ENCODE peak calls at places on chromosomes 12 and 14, in four cellular contexts. Z is GM23248, P is tibial artery, B is H7. M is an unnamed sample.

GRCh38 chr14:57078054-57078453 is 190.7 kb downstream of the EXOC5 start:
- DNase-seq in B (no peak), Z (no peak), P (no peak), M (no peak)

GRCh38 chr14:23829736-23830474 is 123.7 kb upstream of the DHRS4 start:
- DNase-seq in P (no peak), B (no peak), Z (peak; percentile 96), M (peak; percentile 21)

GRCh38 chr12:3536096-3536875 is 45.3 kb downstream of the PRMT8 start:
- DNase-seq in B (no peak), P (no peak), Z (no peak), M (no peak)

GRCh38 chr12:124896461-124896860 is 18.0 kb downstream of the UBC start:
- DNase-seq in B (no peak), P (no peak), Z (no peak), M (no peak)

GRCh38 chr14:73223049-73223448 is 14.3 kb upstream of the PAPLN start:
- DNase-seq in B (peak; percentile 42), P (no peak), Z (peak; percentile 72), M (no peak)

GRCh38 chr14:31265701-31266398 is 58.3 kb upstream of the HECTD1 start:
- DNase-seq in B (no peak), Z (peak; percentile 66), P (no peak), M (no peak)

GRCh38 chr12:12086331-12086730 is 15.6 kb downstream of the BCL2L14 start:
- DNase-seq in Z (no peak), P (no peak), B (no peak), M (no peak)

GRCh38 chr12:104064842-104065441 is 611 bp downstream of the HCFC2 start:
- DNase-seq in B (peak; percentile 52), P (no peak), Z (peak; percentile 65), M (no peak)

GRCh38 chr12:1083086-1083887 is 92.3 kb downstream of the ERC1 start:
- DNase-seq in B (no peak), P (no peak), Z (no peak), M (no peak)

GRCh38 chr14:84468153-84468552 is 1061.8 kb upstream of the FLRT2 start:
- DNase-seq in Z (no peak), B (no peak), P (no peak), M (no peak)

GRCh38 chr12:106051853-106052531 is 86.8 kb downstream of the NUAK1 start:
- DNase-seq in P (no peak), Z (peak; percentile 46), B (no peak), M (no peak)

GRCh38 chr12:12505544-12506501 is 56.8 kb downstream of the DUSP16 start:
- DNase-seq in P (no peak), Z (peak; percentile 89), B (no peak), M (no peak)

GRCh38 chr12:57236224-57236924 is 6.9 kb downstream of the SHMT2 start:
- DNase-seq in B (peak; percentile 85), Z (peak; percentile 40), P (no peak), M (no peak)

GRCh38 chr14:32407170-32407569 is 78.1 kb downstream of the AKAP6 start:
- DNase-seq in P (no peak), Z (no peak), B (no peak), M (no peak)

GRCh38 chr12:95231190-95231589 is 13.6 kb downstream of the VEZT start:
- DNase-seq in B (no peak), P (no peak), Z (peak; percentile 34), M (no peak)

GRCh38 chr12:27193106-27193505 is 51.0 kb upstream of the STK38L start:
- DNase-seq in P (no peak), B (no peak), Z (peak; percentile 71), M (no peak)

GRCh38 chr12:11202811-11203210 is 16.1 kb upstream of the TAS2R42 start:
- DNase-seq in Z (peak; percentile 52), B (no peak), P (no peak), M (no peak)

GRCh38 chr14:72599579-72600470 is 294.1 kb downstream of the DPF3 start:
- DNase-seq in P (no peak), B (peak; percentile 60), Z (no peak), M (no peak)

GRCh38 chr12:131674373-131674772 is 36.5 kb upstream of the SFSWAP start:
- DNase-seq in Z (no peak), P (peak; percentile 35), B (no peak), M (no peak)

GRCh38 chr12:86600664-86601231 is 344.6 kb upstream of the MGAT4C start:
- DNase-seq in P (peak; percentile 54), B (peak; percentile 1), Z (no peak), M (no peak)

GRCh38 chr12:4891866-4892265 is 17.8 kb upstream of the KCNA1 start:
- DNase-seq in P (no peak), B (no peak), Z (no peak), M (no peak)

GRCh38 chr12:75212072-75212471 is 2.4 kb upstream of the KCNC2 start:
- DNase-seq in B (no peak), P (no peak), Z (no peak), M (no peak)

GRCh38 chr12:40583743-40584142 is 108.5 kb upstream of the CNTN1 start:
- DNase-seq in P (no peak), B (no peak), Z (no peak), M (no peak)

GRCh38 chr14:76022991-76023390 is 37.4 kb downstream of the IFT43 start:
- DNase-seq in B (no peak), P (no peak), Z (no peak), M (no peak)

GRCh38 chr14:105314287-105315185 is at the start of gene PACS2:
- DNase-seq in Z (peak; percentile 94), B (peak; percentile 100), P (peak; percentile 86), M (peak; percentile 75)

GRCh38 chr14:99592933-99593753 is 10.9 kb downstream of the CCDC85C start:
- DNase-seq in P (no peak), Z (no peak), B (peak; percentile 79), M (no peak)

GRCh38 chr14:57382283-57382682 is 8.1 kb upstream of the NAA30 start:
- DNase-seq in B (no peak), P (no peak), Z (peak; percentile 94), M (no peak)

GRCh38 chr14:70955543-70956480 is 48.6 kb downstream of the PCNX1 start:
- DNase-seq in B (no peak), Z (peak; percentile 64), P (no peak), M (no peak)

GRCh38 chr12:66028388-66028787 is 102.2 kb downstream of the LLPH start:
- DNase-seq in B (no peak), P (no peak), Z (no peak), M (no peak)

GRCh38 chr14:98754343-98755025 is 517.5 kb downstream of the BCL11B start:
- DNase-seq in Z (no peak), B (no peak), P (no peak), M (no peak)

GRCh38 chr12:22610148-22610547 is 14.8 kb upstream of the ETNK1 start:
- DNase-seq in B (no peak), P (no peak), Z (no peak), M (no peak)

GRCh38 chr14:72839351-72839750 is 54.5 kb downstream of the DPF3 start:
- DNase-seq in B (no peak), Z (no peak), P (no peak), M (no peak)

GRCh38 chr14:50083467-50084337 is 32.7 kb downstream of the VCPKMT start:
- DNase-seq in B (no peak), P (no peak), Z (no peak), M (no peak)

DNA sequence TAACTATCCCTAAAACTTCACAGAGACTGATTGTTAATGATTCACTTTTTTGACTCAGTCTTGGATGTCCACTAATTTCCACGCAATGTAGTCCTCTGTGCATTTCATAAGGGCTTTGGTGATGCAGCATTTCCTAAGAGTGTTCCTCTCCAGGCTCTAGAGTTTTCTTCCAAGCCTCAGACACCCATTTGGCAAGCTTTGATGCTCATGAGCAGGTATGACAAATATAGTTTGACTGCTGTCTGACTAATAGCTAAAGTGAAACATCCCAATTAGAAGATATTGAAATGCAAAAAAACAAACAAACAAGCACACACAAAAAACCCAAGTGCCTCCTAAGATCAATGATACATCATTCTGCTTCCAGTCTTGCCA is 1.5 kb upstream of the VAMP1 start:
- DNase-seq in B (no peak), P (no peak), Z (peak; percentile 95), M (no peak)
- H3K36me3 ChIP-seq in B (no peaks in the 10 kb centered on the region), P (no peaks in the 10 kb centered on the region), Z (no peaks in the 10 kb centered on the region), M (no peaks in the 10 kb centered on the region)

GRCh38 chr12:123754041-123754757 is 7.9 kb upstream of the DNAH10 start:
- DNase-seq in Z (no peak), B (no peak), P (no peak), M (no peak)
- H3K36me3 ChIP-seq in Z (peaks cover 19% of the 10 kb centered on the region), B (peaks cover 26% of the 10 kb centered on the region), P (peaks cover 67% of the 10 kb centered on the region), M (no peaks in the 10 kb centered on the region)

GRCh38 chr12:122046145-122046544 is 24.5 kb downstream of the BCL7A start:
- DNase-seq in Z (no peak), P (no peak), B (no peak), M (no peak)

GRCh38 chr12:122045262-122045661 is 23.6 kb downstream of the BCL7A start:
- DNase-seq in P (no peak), B (no peak), Z (no peak), M (no peak)

GRCh38 chr12:122050706-122051105 is 27.9 kb upstream of the MLXIP start:
- DNase-seq in Z (no peak), B (no peak), P (no peak), M (no peak)

GRCh38 chr12:122049827-122050226 is 28.1 kb downstream of the BCL7A start:
- DNase-seq in P (no peak), B (no peak), Z (no peak), M (no peak)

DNA sequence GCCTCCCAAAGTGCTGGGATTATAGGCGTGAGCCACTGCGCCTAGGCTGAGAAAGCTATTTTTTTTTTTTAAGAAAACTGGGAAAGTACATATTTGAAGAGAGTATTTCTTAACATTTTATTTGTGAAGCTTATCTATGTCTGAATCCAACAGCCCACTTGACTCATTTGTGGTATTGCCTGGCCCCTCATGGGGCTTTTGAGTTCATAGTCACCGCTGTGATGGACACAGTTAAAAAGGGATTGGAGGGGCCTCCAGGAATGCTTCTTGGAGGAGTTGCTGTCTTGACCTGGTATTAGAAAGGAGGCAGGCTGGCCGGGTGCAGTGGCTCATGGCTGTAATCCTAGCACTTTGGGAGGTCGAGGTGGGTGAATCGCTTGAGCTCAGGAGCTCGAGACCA is 26.5 kb downstream of the BCL7A start:
- DNase-seq in Z (peak; percentile 31), P (no peak), B (no peak), M (no peak)
- H3K36me3 ChIP-seq in Z (no peaks in the 10 kb centered on the region), P (peaks cover 50% of the 10 kb centered on the region), B (peaks cover 1% of the 10 kb centered on the region), M (no peaks in the 10 kb centered on the region)

DNA sequence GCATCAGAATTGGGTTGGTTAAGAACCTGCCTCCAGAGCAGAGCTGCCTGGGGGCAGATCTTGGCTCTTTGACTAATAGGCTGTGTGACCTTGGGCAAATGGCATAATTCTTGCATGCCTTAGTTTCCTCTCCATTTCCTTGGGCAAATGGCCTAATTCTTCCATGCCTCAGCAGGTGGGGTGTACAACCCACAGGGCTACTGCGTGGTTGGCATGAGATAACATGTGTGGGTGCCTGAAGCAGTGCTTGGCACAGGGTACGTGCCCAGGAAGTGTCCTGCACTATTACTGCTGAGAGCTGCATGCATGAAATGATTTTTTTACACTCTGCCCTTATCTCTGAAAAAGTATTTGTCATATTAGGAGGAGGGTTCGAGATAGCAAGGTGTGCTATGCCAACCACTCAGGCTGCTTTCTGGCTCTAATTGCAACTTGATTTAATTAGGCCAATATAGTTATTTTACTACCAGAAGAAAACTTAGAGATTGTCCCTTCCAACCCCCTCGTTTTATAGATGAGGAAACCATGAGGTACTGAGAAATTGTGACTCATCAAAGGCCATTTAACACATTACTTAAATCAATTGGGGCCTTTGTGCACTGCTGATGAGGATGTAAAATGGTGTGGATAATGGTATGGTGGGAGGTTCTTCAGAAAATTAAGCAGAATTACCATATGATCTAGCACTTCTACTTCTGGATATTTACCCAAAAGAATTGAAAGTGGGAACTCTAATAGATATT is 161.6 kb upstream of the HIF1A start:
- DNase-seq in P (no peak), Z (peak; percentile 48), B (no peak), M (no peak)
- H3K36me3 ChIP-seq in P (no peaks in the 10 kb centered on the region), Z (no peaks in the 10 kb centered on the region), B (no peaks in the 10 kb centered on the region), M (no peaks in the 10 kb centered on the region)

GRCh38 chr12:29167410-29167809 is 18.3 kb downstream of the FAR2 start:
- DNase-seq in P (no peak), B (no peak), Z (no peak), M (no peak)
- H3K36me3 ChIP-seq in P (no peaks in the 10 kb centered on the region), B (no peaks in the 10 kb centered on the region), Z (no peaks in the 10 kb centered on the region), M (no peaks in the 10 kb centered on the region)